ENCODE peak calls at places on chromosomes 16 and 17, in five cellular contexts. F is heart right ventricle, V is AG04449, R is ovary, B is fibroblast of mammary gland. L is an unnamed sample.

GRCh38 chr16:84953051-84953746 is 58.1 kb downstream of the ZDHHC7 start:
- DNase-seq in B (no peak), F (no peak), R (no peak), V (no peak), L (no peak)

GRCh38 chr16:71565812-71566700 is 10.8 kb downstream of the TAT start:
- DNase-seq in R (no peak), F (no peak), V (no peak), B (no peak), L (no peak)

GRCh38 chr17:59401725-59402124 is 70.3 kb downstream of the YPEL2 start:
- DNase-seq in R (no peak), V (no peak), F (no peak), B (no peak), L (no peak)

GRCh38 chr17:42253173-42253545 is 23.0 kb downstream of the STAT5B start:
- DNase-seq in R (no peak), B (no peak), V (no peak), F (no peak), L (no peak)

GRCh38 chr17:4988168-4988567 is 693 bp upstream of the CAMTA2 start:
- DNase-seq in F (no peak), B (no peak), R (no peak), V (no peak), L (no peak)

GRCh38 chr16:81170824-81171223 is 67.7 kb upstream of the BCO1 start:
- DNase-seq in B (no peak), F (no peak), V (no peak), R (no peak), L (no peak)

GRCh38 chr17:80855968-80856862 is 135.4 kb upstream of the CHMP6 start:
- DNase-seq in B (peak), V (peak), F (peak), R (no peak), L (peak)

GRCh38 chr16:46859719-46860152 is 24.4 kb upstream of the GPT2 start:
- DNase-seq in V (no peak), F (no peak), B (peak), R (no peak), L (peak)

GRCh38 chr17:64125937-64126336 is 4.0 kb downstream of the ERN1 start:
- DNase-seq in R (no peak), B (no peak), V (no peak), F (no peak), L (no peak)

GRCh38 chr17:56974055-56974454 is 3.9 kb upstream of the SCPEP1 start:
- DNase-seq in F (no peak), B (no peak), R (no peak), V (no peak), L (no peak)

GRCh38 chr17:12415031-12415430 is 250.7 kb upstream of the MYOCD start:
- DNase-seq in V (peak), R (no peak), B (peak), F (no peak), L (no peak)

GRCh38 chr17:81870155-81870977 is 771 bp downstream of the ARHGDIA start:
- DNase-seq in V (no peak), B (peak), F (peak), R (peak), L (peak)

GRCh38 chr16:10076037-10076436 is 106.2 kb downstream of the GRIN2A start:
- DNase-seq in R (no peak), F (no peak), V (no peak), B (no peak), L (no peak)

GRCh38 chr17:72077326-72077960 is 43.4 kb upstream of the SOX9 start:
- DNase-seq in B (no peak), V (no peak), F (no peak), R (no peak), L (no peak)

GRCh38 chr16:24863582-24864437 is 18.0 kb downstream of the SLC5A11 start:
- DNase-seq in F (no peak), R (no peak), V (no peak), B (no peak), L (no peak)

GRCh38 chr16:50862818-50863672 is 121.2 kb downstream of the CYLD start:
- DNase-seq in F (no peak), B (no peak), V (no peak), R (no peak), L (no peak)

GRCh38 chr17:40307691-40308289 is 1.2 kb upstream of the RARA start:
- DNase-seq in V (no peak), B (no peak), R (peak), F (no peak), L (no peak)

GRCh38 chr17:60510031-60510430 is 16.0 kb downstream of the APPBP2 start:
- DNase-seq in F (no peak), B (peak), V (no peak), R (no peak), L (no peak)

GRCh38 chr17:1865252-1866037 is 35.6 kb downstream of the RPA1 start:
- DNase-seq in R (no peak), B (peak), F (peak), V (no peak), L (no peak)

GRCh38 chr16:55842369-55843104 is 9.6 kb upstream of the CES1 start:
- DNase-seq in R (no peak), V (no peak), B (peak), F (peak), L (no peak)

GRCh38 chr17:50274142-50274944 is at the start of gene TMEM92:
- DNase-seq in R (peak), B (peak), V (no peak), F (no peak), L (no peak)

GRCh38 chr17:77526259-77526711 is 385.5 kb downstream of the SEC14L1 start:
- DNase-seq in R (no peak), V (no peak), B (no peak), F (no peak), L (no peak)

GRCh38 chr16:73396556-73396955 is 348.6 kb upstream of the ZFHX3 start:
- DNase-seq in V (no peak), R (no peak), B (no peak), F (no peak), L (no peak)

GRCh38 chr17:7443499-7444485 is 1.1 kb upstream of the CHRNB1 start:
- DNase-seq in R (no peak), B (peak), V (no peak), F (no peak), L (no peak)

GRCh38 chr17:4204676-4205075 is 59.1 kb downstream of the ANKFY1 start:
- DNase-seq in V (peak), R (peak), B (peak), F (no peak), L (no peak)

GRCh38 chr17:61540870-61541269 is 50.1 kb downstream of the NACA2 start:
- DNase-seq in F (no peak), B (no peak), R (no peak), V (no peak), L (no peak)

GRCh38 chr17:76816590-76817135 is 51.5 kb upstream of the MGAT5B start:
- DNase-seq in F (no peak), R (no peak), V (no peak), B (peak), L (peak)

GRCh38 chr16:80006175-80006895 is 405.8 kb upstream of the MAF start:
- DNase-seq in B (peak), F (peak), R (peak), V (no peak), L (no peak)